ENCODE peak calls at places on chromosomes 6 and 20, in ten cellular contexts. One of them, this sample, is unnamed.
A peak's percentile ranks its signal among the peaks of the same experiment; 100 is the strongest.

GRCh38 chr6:82057846-82058554 is 189.5 kb downstream of the IBTK start:
- DNase-seq in GM12878: no peak
- DNase-seq in BJ: peak; percentile 38
- DNase-seq in coronary artery: no peak
- DNase-seq in SK-N-SH: no peak
- DNase-seq in HCT116: no peak
- DNase-seq in mesothelial cell of epicardium: no peak
- DNase-seq in sigmoid colon: no peak
- DNase-seq in endothelial cell: no peak
- DNase-seq in B cell: no peak
- DNase-seq in this sample: no peak

GRCh38 chr6:152380993-152381898 is 255.9 kb downstream of the SYNE1 start:
- DNase-seq in B cell: no peak
- DNase-seq in GM12878: no peak
- DNase-seq in BJ: peak; percentile 91
- DNase-seq in SK-N-SH: peak; percentile 39
- DNase-seq in endothelial cell: peak; percentile 11
- DNase-seq in mesothelial cell of epicardium: peak; percentile 36
- DNase-seq in sigmoid colon: peak; percentile 95
- DNase-seq in coronary artery: peak; percentile 93
- DNase-seq in HCT116: peak; percentile 73
- DNase-seq in this sample: no peak

GRCh38 chr6:6660339-6661045 is 72.0 kb downstream of the LY86 start:
- DNase-seq in BJ: no peak
- DNase-seq in SK-N-SH: no peak
- DNase-seq in B cell: no peak
- DNase-seq in coronary artery: no peak
- DNase-seq in endothelial cell: no peak
- DNase-seq in HCT116: no peak
- DNase-seq in mesothelial cell of epicardium: no peak
- DNase-seq in GM12878: no peak
- DNase-seq in sigmoid colon: no peak
- DNase-seq in this sample: no peak

GRCh38 chr6:13924146-13924948 is 405 bp upstream of the RNF182 start:
- DNase-seq in BJ: no peak
- DNase-seq in GM12878: no peak
- DNase-seq in endothelial cell: peak; percentile 64
- DNase-seq in sigmoid colon: no peak
- DNase-seq in SK-N-SH: peak; percentile 94
- DNase-seq in mesothelial cell of epicardium: peak; percentile 63
- DNase-seq in B cell: no peak
- DNase-seq in HCT116: no peak
- DNase-seq in coronary artery: no peak
- DNase-seq in this sample: no peak

GRCh38 chr20:8454137-8454712 is 322.2 kb downstream of the PLCB1 start:
- DNase-seq in endothelial cell: no peak
- DNase-seq in sigmoid colon: no peak
- DNase-seq in SK-N-SH: peak; percentile 8
- DNase-seq in B cell: no peak
- DNase-seq in coronary artery: no peak
- DNase-seq in HCT116: peak; percentile 41
- DNase-seq in mesothelial cell of epicardium: no peak
- DNase-seq in GM12878: peak; percentile 17
- DNase-seq in BJ: peak; percentile 70
- DNase-seq in this sample: no peak

GRCh38 chr20:59802471-59803221 is 130.8 kb downstream of the SYCP2 start:
- DNase-seq in mesothelial cell of epicardium: no peak
- DNase-seq in SK-N-SH: peak; percentile 2
- DNase-seq in B cell: no peak
- DNase-seq in sigmoid colon: peak; percentile 47
- DNase-seq in coronary artery: peak; percentile 53
- DNase-seq in BJ: no peak
- DNase-seq in HCT116: no peak
- DNase-seq in GM12878: no peak
- DNase-seq in endothelial cell: no peak
- DNase-seq in this sample: no peak

GRCh38 chr6:67221226-67221625 is 1413.9 kb upstream of the ADGRB3 start:
- DNase-seq in B cell: no peak
- DNase-seq in BJ: no peak
- DNase-seq in endothelial cell: no peak
- DNase-seq in HCT116: no peak
- DNase-seq in GM12878: no peak
- DNase-seq in mesothelial cell of epicardium: no peak
- DNase-seq in SK-N-SH: no peak
- DNase-seq in sigmoid colon: no peak
- DNase-seq in coronary artery: no peak
- DNase-seq in this sample: no peak

GRCh38 chr20:25341716-25342680 is 48.6 kb downstream of the ABHD12 start:
- DNase-seq in GM12878: no peak
- DNase-seq in B cell: no peak
- DNase-seq in HCT116: no peak
- DNase-seq in endothelial cell: no peak
- DNase-seq in mesothelial cell of epicardium: no peak
- DNase-seq in SK-N-SH: no peak
- DNase-seq in coronary artery: no peak
- DNase-seq in sigmoid colon: no peak
- DNase-seq in BJ: peak; percentile 27
- DNase-seq in this sample: no peak

GRCh38 chr20:38626921-38627659 is 25.5 kb downstream of the ARHGAP40 start:
- DNase-seq in endothelial cell: no peak
- DNase-seq in SK-N-SH: no peak
- DNase-seq in coronary artery: no peak
- DNase-seq in B cell: no peak
- DNase-seq in BJ: no peak
- DNase-seq in GM12878: no peak
- DNase-seq in sigmoid colon: no peak
- DNase-seq in mesothelial cell of epicardium: no peak
- DNase-seq in HCT116: no peak
- DNase-seq in this sample: no peak

GRCh38 chr20:5172903-5173463 is 46.2 kb downstream of the CDS2 start:
- DNase-seq in sigmoid colon: no peak
- DNase-seq in mesothelial cell of epicardium: no peak
- DNase-seq in BJ: no peak
- DNase-seq in GM12878: no peak
- DNase-seq in B cell: no peak
- DNase-seq in endothelial cell: no peak
- DNase-seq in coronary artery: no peak
- DNase-seq in SK-N-SH: no peak
- DNase-seq in HCT116: no peak
- DNase-seq in this sample: no peak

GRCh38 chr20:21739682-21740081 is 34.2 kb downstream of the PAX1 start:
- DNase-seq in endothelial cell: no peak
- DNase-seq in B cell: no peak
- DNase-seq in BJ: no peak
- DNase-seq in HCT116: no peak
- DNase-seq in SK-N-SH: no peak
- DNase-seq in coronary artery: no peak
- DNase-seq in GM12878: no peak
- DNase-seq in mesothelial cell of epicardium: no peak
- DNase-seq in sigmoid colon: no peak
- DNase-seq in this sample: no peak

GRCh38 chr6:166907871-166908806 is 48.2 kb downstream of the RNASET2 start:
- DNase-seq in sigmoid colon: no peak
- DNase-seq in SK-N-SH: no peak
- DNase-seq in B cell: no peak
- DNase-seq in endothelial cell: no peak
- DNase-seq in HCT116: no peak
- DNase-seq in mesothelial cell of epicardium: no peak
- DNase-seq in BJ: no peak
- DNase-seq in coronary artery: no peak
- DNase-seq in GM12878: no peak
- DNase-seq in this sample: no peak

GRCh38 chr20:45138451-45139300 is 14.4 kb upstream of the WFDC12 start:
- DNase-seq in coronary artery: no peak
- DNase-seq in BJ: no peak
- DNase-seq in SK-N-SH: peak; percentile 39
- DNase-seq in mesothelial cell of epicardium: no peak
- DNase-seq in GM12878: no peak
- DNase-seq in HCT116: peak; percentile 21
- DNase-seq in sigmoid colon: no peak
- DNase-seq in endothelial cell: peak; percentile 70
- DNase-seq in B cell: no peak
- DNase-seq in this sample: peak; percentile 26

GRCh38 chr6:154526997-154527396 is 16.5 kb upstream of the CNKSR3 start:
- DNase-seq in endothelial cell: no peak
- DNase-seq in BJ: no peak
- DNase-seq in HCT116: no peak
- DNase-seq in SK-N-SH: no peak
- DNase-seq in B cell: no peak
- DNase-seq in mesothelial cell of epicardium: no peak
- DNase-seq in sigmoid colon: no peak
- DNase-seq in GM12878: no peak
- DNase-seq in coronary artery: no peak
- DNase-seq in this sample: no peak

GRCh38 chr6:130810307-130811030 is 16.7 kb upstream of the SMLR1 start:
- DNase-seq in coronary artery: no peak
- DNase-seq in HCT116: no peak
- DNase-seq in endothelial cell: no peak
- DNase-seq in GM12878: no peak
- DNase-seq in SK-N-SH: peak; percentile 6
- DNase-seq in B cell: no peak
- DNase-seq in BJ: no peak
- DNase-seq in sigmoid colon: no peak
- DNase-seq in mesothelial cell of epicardium: no peak
- DNase-seq in this sample: no peak

GRCh38 chr6:6861346-6861745 is 246.4 kb upstream of the RREB1 start:
- DNase-seq in SK-N-SH: no peak
- DNase-seq in BJ: no peak
- DNase-seq in GM12878: no peak
- DNase-seq in coronary artery: no peak
- DNase-seq in B cell: no peak
- DNase-seq in HCT116: no peak
- DNase-seq in sigmoid colon: no peak
- DNase-seq in mesothelial cell of epicardium: no peak
- DNase-seq in endothelial cell: no peak
- DNase-seq in this sample: no peak

GRCh38 chr6:33947047-33947446 is 143.2 kb upstream of the MLN start:
- DNase-seq in B cell: no peak
- DNase-seq in SK-N-SH: no peak
- DNase-seq in GM12878: no peak
- DNase-seq in HCT116: no peak
- DNase-seq in sigmoid colon: no peak
- DNase-seq in coronary artery: no peak
- DNase-seq in endothelial cell: no peak
- DNase-seq in mesothelial cell of epicardium: no peak
- DNase-seq in BJ: no peak
- DNase-seq in this sample: no peak

GRCh38 chr6:161482517-161482903 is 208.6 kb upstream of the AGPAT4 start:
- DNase-seq in endothelial cell: no peak
- DNase-seq in HCT116: no peak
- DNase-seq in sigmoid colon: no peak
- DNase-seq in SK-N-SH: no peak
- DNase-seq in GM12878: no peak
- DNase-seq in coronary artery: no peak
- DNase-seq in B cell: no peak
- DNase-seq in mesothelial cell of epicardium: no peak
- DNase-seq in BJ: no peak
- DNase-seq in this sample: no peak

GRCh38 chr6:75693534-75693933 is 55.5 kb upstream of the MYO6 start:
- DNase-seq in GM12878: no peak
- DNase-seq in coronary artery: no peak
- DNase-seq in HCT116: no peak
- DNase-seq in B cell: no peak
- DNase-seq in endothelial cell: no peak
- DNase-seq in mesothelial cell of epicardium: no peak
- DNase-seq in SK-N-SH: no peak
- DNase-seq in BJ: no peak
- DNase-seq in sigmoid colon: no peak
- DNase-seq in this sample: no peak
- TF ChIP-seq CTCF in GM12878: no peak
- TF ChIP-seq CTCF in coronary artery: no peak
- TF ChIP-seq CTCF in HCT116: peak; percentile 32
- TF ChIP-seq CTCF in B cell: no peak
- TF ChIP-seq CTCF in endothelial cell: peak; percentile 39
- TF ChIP-seq CTCF in mesothelial cell of epicardium: no peak
- TF ChIP-seq CTCF in SK-N-SH: peak; percentile 40
- TF ChIP-seq CTCF in BJ: peak; percentile 35
- TF ChIP-seq CTCF in sigmoid colon: no peak
- TF ChIP-seq CTCF in this sample: no peak

DNA sequence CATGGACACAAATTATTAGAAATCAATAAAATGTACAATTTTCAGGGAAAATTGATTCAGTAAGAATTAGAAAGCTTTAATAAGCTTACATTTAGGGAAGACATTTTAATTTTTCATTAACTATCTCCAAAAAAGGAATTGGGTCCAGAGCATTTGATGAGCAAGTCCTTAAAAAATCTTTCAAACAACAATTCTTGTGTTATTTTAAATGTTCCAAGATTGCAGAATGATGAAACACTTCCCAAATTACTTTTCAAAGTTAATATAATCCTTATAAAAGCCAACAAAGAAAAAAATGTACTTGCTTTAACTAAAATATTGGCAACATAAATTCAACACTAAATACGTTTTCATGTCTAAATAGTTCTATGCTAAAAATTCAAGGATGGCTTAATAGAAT is 102.0 kb downstream of the ADAT2 start:
- DNase-seq in mesothelial cell of epicardium: no peak
- DNase-seq in HCT116: no peak
- DNase-seq in GM12878: no peak
- DNase-seq in sigmoid colon: no peak
- DNase-seq in B cell: no peak
- DNase-seq in BJ: no peak
- DNase-seq in SK-N-SH: no peak
- DNase-seq in endothelial cell: no peak
- DNase-seq in coronary artery: no peak
- DNase-seq in this sample: no peak
- TF ChIP-seq CTCF in mesothelial cell of epicardium: no peak
- TF ChIP-seq CTCF in HCT116: no peak
- TF ChIP-seq CTCF in GM12878: no peak
- TF ChIP-seq CTCF in sigmoid colon: no peak
- TF ChIP-seq CTCF in B cell: no peak
- TF ChIP-seq CTCF in BJ: no peak
- TF ChIP-seq CTCF in SK-N-SH: no peak
- TF ChIP-seq CTCF in endothelial cell: no peak
- TF ChIP-seq CTCF in coronary artery: no peak
- TF ChIP-seq CTCF in this sample: no peak

DNA sequence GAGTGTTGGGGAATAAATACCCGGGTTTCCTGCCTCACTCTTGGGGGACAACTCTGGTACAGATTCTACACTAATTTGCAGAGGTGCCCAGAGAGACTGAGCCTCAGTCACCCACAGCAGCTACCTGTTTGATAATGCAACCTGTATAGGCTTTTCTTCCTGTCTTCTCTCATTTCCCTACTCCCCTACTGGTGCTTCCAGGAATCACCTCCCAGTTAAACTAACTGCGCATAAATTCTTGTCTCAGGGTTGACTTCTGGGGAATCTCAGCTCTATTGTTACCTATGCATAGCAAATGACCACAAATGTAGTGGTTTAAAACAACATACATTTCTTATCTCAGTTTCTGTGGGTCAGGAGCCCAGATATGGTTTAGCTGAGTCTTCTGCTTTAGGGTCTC is 11.3 kb downstream of the OCSTAMP start:
- DNase-seq in BJ: no peak
- DNase-seq in HCT116: no peak
- DNase-seq in GM12878: no peak
- DNase-seq in coronary artery: no peak
- DNase-seq in SK-N-SH: no peak
- DNase-seq in sigmoid colon: no peak
- DNase-seq in B cell: no peak
- DNase-seq in mesothelial cell of epicardium: no peak
- DNase-seq in endothelial cell: no peak
- DNase-seq in this sample: no peak
- TF ChIP-seq CTCF in BJ: no peak
- TF ChIP-seq CTCF in HCT116: peak; percentile 50
- TF ChIP-seq CTCF in GM12878: no peak
- TF ChIP-seq CTCF in coronary artery: no peak
- TF ChIP-seq CTCF in SK-N-SH: peak; percentile 13
- TF ChIP-seq CTCF in sigmoid colon: no peak
- TF ChIP-seq CTCF in B cell: no peak
- TF ChIP-seq CTCF in mesothelial cell of epicardium: no peak
- TF ChIP-seq CTCF in endothelial cell: peak; percentile 47
- TF ChIP-seq CTCF in this sample: no peak

GRCh38 chr20:1774479-1774878 is 116.9 kb upstream of the SIRPG start:
- DNase-seq in endothelial cell: no peak
- DNase-seq in B cell: no peak
- DNase-seq in GM12878: no peak
- DNase-seq in SK-N-SH: no peak
- DNase-seq in HCT116: no peak
- DNase-seq in mesothelial cell of epicardium: no peak
- DNase-seq in sigmoid colon: no peak
- DNase-seq in BJ: no peak
- DNase-seq in coronary artery: no peak
- DNase-seq in this sample: no peak
- TF ChIP-seq CTCF in endothelial cell: no peak
- TF ChIP-seq CTCF in B cell: no peak
- TF ChIP-seq CTCF in GM12878: no peak
- TF ChIP-seq CTCF in SK-N-SH: no peak
- TF ChIP-seq CTCF in HCT116: no peak
- TF ChIP-seq CTCF in mesothelial cell of epicardium: no peak
- TF ChIP-seq CTCF in sigmoid colon: no peak
- TF ChIP-seq CTCF in BJ: no peak
- TF ChIP-seq CTCF in coronary artery: no peak
- TF ChIP-seq CTCF in this sample: no peak

This sample was measured in natural killer cell.